ENCODE peak calls at places on chromosome 1, in eight cellular contexts. One of them, this sample, is unnamed.

GRCh38 chr1:209383907-209384709 is 199.4 kb upstream of the CAMK1G start:
- DNase-seq in esophagus squamous epithelium: no peak
- DNase-seq in OCI-LY7: no peak
- DNase-seq in AG04449: no peak
- DNase-seq in SK-N-SH: no peak
- DNase-seq in foreskin fibroblast: no peak
- DNase-seq in hepatocyte: no peak
- DNase-seq in progenitor cell of endocrine pancreas: no peak
- DNase-seq in this sample: no peak

GRCh38 chr1:76229279-76229977 is 154.9 kb downstream of the ST6GALNAC3 start:
- DNase-seq in esophagus squamous epithelium: no peak
- DNase-seq in SK-N-SH: no peak
- DNase-seq in OCI-LY7: no peak
- DNase-seq in AG04449: no peak
- DNase-seq in progenitor cell of endocrine pancreas: no peak
- DNase-seq in hepatocyte: no peak
- DNase-seq in foreskin fibroblast: no peak
- DNase-seq in this sample: no peak

GRCh38 chr1:43284065-43284464 is 1.3 kb downstream of the C1orf210 start:
- DNase-seq in esophagus squamous epithelium: no peak
- DNase-seq in hepatocyte: no peak
- DNase-seq in OCI-LY7: no peak
- DNase-seq in foreskin fibroblast: no peak
- DNase-seq in AG04449: no peak
- DNase-seq in SK-N-SH: no peak
- DNase-seq in progenitor cell of endocrine pancreas: no peak
- DNase-seq in this sample: no peak

GRCh38 chr1:27522860-27523665 is 33.1 kb upstream of the WASF2 start:
- DNase-seq in foreskin fibroblast: peak; percentile 66
- DNase-seq in hepatocyte: peak; percentile 68
- DNase-seq in progenitor cell of endocrine pancreas: no peak
- DNase-seq in AG04449: no peak
- DNase-seq in esophagus squamous epithelium: no peak
- DNase-seq in OCI-LY7: peak; percentile 65
- DNase-seq in SK-N-SH: no peak
- DNase-seq in this sample: peak; percentile 28

GRCh38 chr1:21586926-21587601 is 77.8 kb downstream of the ALPL start:
- DNase-seq in esophagus squamous epithelium: no peak
- DNase-seq in progenitor cell of endocrine pancreas: no peak
- DNase-seq in SK-N-SH: peak; percentile 80
- DNase-seq in hepatocyte: peak; percentile 88
- DNase-seq in OCI-LY7: no peak
- DNase-seq in AG04449: peak; percentile 52
- DNase-seq in foreskin fibroblast: peak; percentile 90
- DNase-seq in this sample: no peak

GRCh38 chr1:40742363-40743061 is 41.1 kb upstream of the KCNQ4 start:
- DNase-seq in esophagus squamous epithelium: no peak
- DNase-seq in foreskin fibroblast: peak; percentile 23
- DNase-seq in progenitor cell of endocrine pancreas: no peak
- DNase-seq in SK-N-SH: no peak
- DNase-seq in OCI-LY7: no peak
- DNase-seq in AG04449: no peak
- DNase-seq in hepatocyte: no peak
- DNase-seq in this sample: no peak

GRCh38 chr1:159900086-159900680 is at the start of gene CFAP45:
- DNase-seq in OCI-LY7: no peak
- DNase-seq in progenitor cell of endocrine pancreas: peak; percentile 68
- DNase-seq in hepatocyte: peak; percentile 95
- DNase-seq in SK-N-SH: no peak
- DNase-seq in AG04449: no peak
- DNase-seq in esophagus squamous epithelium: no peak
- DNase-seq in foreskin fibroblast: peak; percentile 63
- DNase-seq in this sample: peak; percentile 71

GRCh38 chr1:38191451-38191850 is 144.9 kb upstream of the POU3F1 start:
- DNase-seq in OCI-LY7: no peak
- DNase-seq in esophagus squamous epithelium: no peak
- DNase-seq in SK-N-SH: no peak
- DNase-seq in hepatocyte: no peak
- DNase-seq in AG04449: no peak
- DNase-seq in foreskin fibroblast: peak; percentile 2
- DNase-seq in progenitor cell of endocrine pancreas: no peak
- DNase-seq in this sample: no peak

GRCh38 chr1:32972814-32973428 is 8.3 kb upstream of the RNF19B start:
- DNase-seq in progenitor cell of endocrine pancreas: peak; percentile 49
- DNase-seq in SK-N-SH: peak; percentile 91
- DNase-seq in AG04449: no peak
- DNase-seq in foreskin fibroblast: peak; percentile 68
- DNase-seq in esophagus squamous epithelium: no peak
- DNase-seq in hepatocyte: peak; percentile 73
- DNase-seq in OCI-LY7: no peak
- DNase-seq in this sample: peak; percentile 54

GRCh38 chr1:201614262-201615015 is 75.5 kb downstream of the NAV1 start:
- DNase-seq in SK-N-SH: no peak
- DNase-seq in progenitor cell of endocrine pancreas: peak; percentile 69
- DNase-seq in hepatocyte: peak; percentile 64
- DNase-seq in foreskin fibroblast: peak; percentile 79
- DNase-seq in esophagus squamous epithelium: no peak
- DNase-seq in AG04449: no peak
- DNase-seq in OCI-LY7: no peak
- DNase-seq in this sample: peak; percentile 68

GRCh38 chr1:21651214-21652042 is 17.7 kb downstream of the RAP1GAP start:
- DNase-seq in AG04449: no peak
- DNase-seq in esophagus squamous epithelium: no peak
- DNase-seq in hepatocyte: peak; percentile 84
- DNase-seq in OCI-LY7: no peak
- DNase-seq in progenitor cell of endocrine pancreas: no peak
- DNase-seq in SK-N-SH: peak; percentile 96
- DNase-seq in foreskin fibroblast: no peak
- DNase-seq in this sample: peak; percentile 28

GRCh38 chr1:158793604-158794003 is 12.6 kb upstream of the OR6N2 start:
- DNase-seq in AG04449: no peak
- DNase-seq in esophagus squamous epithelium: no peak
- DNase-seq in foreskin fibroblast: no peak
- DNase-seq in progenitor cell of endocrine pancreas: no peak
- DNase-seq in OCI-LY7: peak; percentile 30
- DNase-seq in hepatocyte: no peak
- DNase-seq in SK-N-SH: no peak
- DNase-seq in this sample: no peak
- TF ChIP-seq CTCF in AG04449: no peak
- TF ChIP-seq CTCF in esophagus squamous epithelium: no peak
- TF ChIP-seq CTCF in foreskin fibroblast: no peak
- TF ChIP-seq CTCF in progenitor cell of endocrine pancreas: peak; percentile 32
- TF ChIP-seq CTCF in OCI-LY7: peak; percentile 74
- TF ChIP-seq CTCF in hepatocyte: no peak
- TF ChIP-seq CTCF in SK-N-SH: peak; percentile 43
- TF ChIP-seq CTCF in this sample: peak; percentile 46

DNA sequence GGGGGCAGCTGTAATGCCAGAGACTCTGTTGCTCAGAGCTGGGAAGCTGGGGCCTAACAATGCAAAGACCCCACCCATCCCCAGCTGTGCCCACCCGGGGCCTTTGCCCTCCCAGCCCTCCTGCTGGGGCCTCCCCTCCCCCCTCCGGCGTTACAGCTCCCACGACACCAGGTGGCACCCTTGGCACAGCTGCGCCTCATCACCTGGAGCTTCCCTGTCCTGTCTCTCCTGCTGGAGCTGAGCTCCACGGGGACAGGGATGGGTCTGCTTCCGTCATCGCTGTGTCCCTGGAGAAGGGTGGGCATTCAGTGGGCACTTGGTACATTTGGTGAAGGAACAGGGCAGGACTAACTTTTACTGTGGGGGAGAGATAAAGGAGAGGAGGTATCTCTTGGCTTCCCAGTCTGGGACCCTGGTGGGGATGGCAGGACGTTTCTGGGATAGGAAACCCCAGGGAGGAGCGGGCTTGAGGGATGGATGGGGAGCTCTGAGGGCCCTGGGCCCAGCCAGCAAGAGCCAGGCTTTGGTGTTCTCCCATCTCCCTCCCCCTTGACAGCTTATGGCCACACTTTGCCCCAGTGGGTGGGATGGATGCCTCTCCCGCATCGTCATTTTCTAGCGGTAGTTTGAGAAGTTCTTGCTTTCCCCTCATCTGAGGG is 453.2 kb downstream of the PTPRU start:
- DNase-seq in AG04449: no peak
- DNase-seq in OCI-LY7: no peak
- DNase-seq in foreskin fibroblast: no peak
- DNase-seq in SK-N-SH: peak; percentile 55
- DNase-seq in progenitor cell of endocrine pancreas: no peak
- DNase-seq in esophagus squamous epithelium: no peak
- DNase-seq in hepatocyte: no peak
- DNase-seq in this sample: no peak
- TF ChIP-seq CTCF in AG04449: no peak
- TF ChIP-seq CTCF in OCI-LY7: no peak
- TF ChIP-seq CTCF in foreskin fibroblast: no peak
- TF ChIP-seq CTCF in SK-N-SH: peak; percentile 20
- TF ChIP-seq CTCF in progenitor cell of endocrine pancreas: no peak
- TF ChIP-seq CTCF in esophagus squamous epithelium: no peak
- TF ChIP-seq CTCF in hepatocyte: no peak
- TF ChIP-seq CTCF in this sample: no peak

GRCh38 chr1:15328785-15329480 is 80.8 kb upstream of the EFHD2 start:
- DNase-seq in esophagus squamous epithelium: no peak
- DNase-seq in progenitor cell of endocrine pancreas: no peak
- DNase-seq in AG04449: no peak
- DNase-seq in foreskin fibroblast: peak; percentile 71
- DNase-seq in SK-N-SH: peak; percentile 37
- DNase-seq in OCI-LY7: no peak
- DNase-seq in hepatocyte: peak; percentile 45
- DNase-seq in this sample: no peak
- TF ChIP-seq CTCF in esophagus squamous epithelium: no peak
- TF ChIP-seq CTCF in progenitor cell of endocrine pancreas: no peak
- TF ChIP-seq CTCF in AG04449: no peak
- TF ChIP-seq CTCF in foreskin fibroblast: peak; percentile 44
- TF ChIP-seq CTCF in SK-N-SH: no peak
- TF ChIP-seq CTCF in OCI-LY7: peak; percentile 16
- TF ChIP-seq CTCF in hepatocyte: no peak
- TF ChIP-seq CTCF in this sample: no peak

GRCh38 chr1:211258310-211258755 is 833 bp upstream of the RCOR3 start:
- DNase-seq in SK-N-SH: peak; percentile 73
- DNase-seq in progenitor cell of endocrine pancreas: peak; percentile 56
- DNase-seq in foreskin fibroblast: peak; percentile 89
- DNase-seq in OCI-LY7: peak; percentile 64
- DNase-seq in AG04449: no peak
- DNase-seq in esophagus squamous epithelium: peak; percentile 16
- DNase-seq in hepatocyte: peak; percentile 91
- DNase-seq in this sample: peak; percentile 43
- TF ChIP-seq CTCF in SK-N-SH: no peak
- TF ChIP-seq CTCF in progenitor cell of endocrine pancreas: no peak
- TF ChIP-seq CTCF in foreskin fibroblast: peak; percentile 3
- TF ChIP-seq CTCF in OCI-LY7: no peak
- TF ChIP-seq CTCF in AG04449: peak; percentile 29
- TF ChIP-seq CTCF in esophagus squamous epithelium: no peak
- TF ChIP-seq CTCF in hepatocyte: no peak
- TF ChIP-seq CTCF in this sample: no peak

DNA sequence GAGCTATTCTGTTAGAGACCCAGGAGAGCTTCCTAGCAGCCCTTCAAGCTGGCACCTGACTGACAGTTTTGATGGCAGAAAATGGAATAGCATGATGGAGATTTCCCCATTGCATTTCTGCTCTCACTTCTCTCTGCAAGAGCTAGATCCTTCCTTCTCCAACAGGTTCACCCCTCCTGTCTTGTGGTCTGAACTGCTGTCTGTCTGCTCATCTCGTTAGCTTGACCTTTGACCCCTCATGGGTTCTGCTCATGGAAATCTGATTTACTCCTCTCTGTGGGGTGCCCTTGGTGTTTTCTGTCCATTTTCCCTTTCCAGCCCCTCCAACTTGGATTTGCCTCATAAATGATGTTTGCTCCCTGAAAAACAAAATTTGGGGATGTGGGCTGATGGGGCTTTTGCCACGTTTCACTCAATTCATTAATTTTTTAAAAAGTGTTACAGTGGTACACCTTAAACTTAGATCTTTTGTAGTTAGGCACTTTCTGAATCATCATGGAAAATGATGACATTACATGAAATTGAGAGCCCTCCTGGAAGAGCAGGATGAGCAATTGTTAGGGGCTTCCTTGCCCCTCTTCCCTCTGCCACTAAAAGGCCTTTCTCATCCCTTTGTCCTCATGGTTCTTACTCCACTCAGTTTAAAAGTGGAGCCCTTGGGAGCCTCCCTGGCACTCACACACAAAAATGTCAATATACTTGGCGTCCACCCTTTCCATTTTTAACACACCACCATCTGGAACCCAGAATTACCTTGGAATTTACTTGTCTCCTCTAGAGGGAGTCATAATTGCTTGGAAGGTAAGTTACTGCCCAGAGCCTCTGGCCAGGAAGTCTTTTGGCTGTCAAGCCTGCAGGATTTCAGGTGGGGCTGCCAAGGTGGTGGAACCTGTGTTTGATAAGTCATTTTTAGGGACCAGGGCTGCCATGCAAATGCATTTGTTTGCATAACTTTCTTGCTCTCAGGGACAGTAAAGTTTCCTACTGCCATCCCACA is 31.9 kb upstream of the IL19 start:
- DNase-seq in OCI-LY7: peak; percentile 47
- DNase-seq in esophagus squamous epithelium: no peak
- DNase-seq in foreskin fibroblast: peak; percentile 56
- DNase-seq in SK-N-SH: no peak
- DNase-seq in AG04449: no peak
- DNase-seq in progenitor cell of endocrine pancreas: no peak
- DNase-seq in hepatocyte: no peak
- DNase-seq in this sample: no peak
- TF ChIP-seq CTCF in OCI-LY7: peak; percentile 59
- TF ChIP-seq CTCF in esophagus squamous epithelium: no peak
- TF ChIP-seq CTCF in foreskin fibroblast: peak; percentile 48
- TF ChIP-seq CTCF in SK-N-SH: peak; percentile 46
- TF ChIP-seq CTCF in AG04449: peak; percentile 20
- TF ChIP-seq CTCF in progenitor cell of endocrine pancreas: peak; percentile 55
- TF ChIP-seq CTCF in hepatocyte: peak; percentile 32
- TF ChIP-seq CTCF in this sample: peak; percentile 54

DNA sequence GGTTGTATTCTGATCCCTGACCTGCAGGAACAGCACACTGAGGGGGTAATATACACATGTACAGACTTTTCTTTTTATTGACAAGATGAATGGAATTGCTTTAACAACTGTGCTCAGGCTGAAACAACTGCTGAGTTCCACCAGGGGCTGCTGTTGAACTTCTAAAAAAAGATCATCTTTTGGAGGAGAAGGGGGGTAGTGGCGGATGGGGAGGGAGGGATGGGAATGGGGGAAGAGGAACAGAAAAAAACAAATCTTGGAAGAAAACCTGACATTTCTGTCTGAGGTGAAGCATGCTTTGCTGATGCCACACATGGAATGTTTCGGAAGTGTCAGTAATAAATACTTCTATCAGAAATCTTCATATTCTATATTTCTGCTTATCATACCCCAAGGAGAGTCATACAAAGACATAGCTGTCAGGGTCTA is 75.0 kb downstream of the RWDD3 start:
- DNase-seq in hepatocyte: peak; percentile 68
- DNase-seq in OCI-LY7: peak; percentile 4
- DNase-seq in AG04449: no peak
- DNase-seq in esophagus squamous epithelium: no peak
- DNase-seq in SK-N-SH: peak; percentile 73
- DNase-seq in progenitor cell of endocrine pancreas: peak; percentile 24
- DNase-seq in foreskin fibroblast: peak; percentile 72
- DNase-seq in this sample: peak; percentile 32
- TF ChIP-seq CTCF in hepatocyte: peak; percentile 87
- TF ChIP-seq CTCF in OCI-LY7: peak; percentile 31
- TF ChIP-seq CTCF in AG04449: peak; percentile 31
- TF ChIP-seq CTCF in esophagus squamous epithelium: no peak
- TF ChIP-seq CTCF in SK-N-SH: peak; percentile 62
- TF ChIP-seq CTCF in progenitor cell of endocrine pancreas: peak; percentile 77
- TF ChIP-seq CTCF in foreskin fibroblast: peak; percentile 34
- TF ChIP-seq CTCF in this sample: peak; percentile 71

This sample was measured in neural crest cell.